ENCODE peak calls at places on chromosomes 5 and 9, in seven cellular contexts. C is lower lobe of right lung, Q is IMR-90, B is HCT116, E is thoracic aorta, U is pancreas, I is psoas muscle. R is an unnamed sample.
A peak's percentile ranks its signal among the peaks of the same experiment; 100 is the strongest.

GRCh38 chr9:92100237-92100911 is 14.8 kb downstream of the SPTLC1 start:
- DNase-seq in U (no peak), Q (peak; percentile 87), B (peak; percentile 78), C (no peak), E (no peak), I (no peak), R (peak; percentile 67)

GRCh38 chr9:93263334-93264229 is 79.6 kb downstream of the WNK2 start:
- DNase-seq in C (peak; percentile 30), B (no peak), I (no peak), U (peak; percentile 12), Q (no peak), E (no peak), R (no peak)

GRCh38 chr5:172283020-172283861 is at the start of gene UBTD2:
- DNase-seq in B (no peak), I (peak; percentile 85), U (peak; percentile 86), C (peak; percentile 88), E (peak; percentile 24), Q (peak; percentile 70), R (no peak)

GRCh38 chr9:14301006-14301405 is 12.9 kb downstream of the NFIB start:
- DNase-seq in E (no peak), U (no peak), I (no peak), Q (no peak), C (no peak), B (no peak), R (no peak)

GRCh38 chr5:59319286-59319685 is 574.2 kb downstream of the PDE4D start:
- DNase-seq in I (no peak), E (no peak), B (no peak), Q (no peak), C (no peak), U (no peak), R (no peak)

GRCh38 chr5:8895599-8895998 is 650.3 kb downstream of the SEMA5A start:
- DNase-seq in C (no peak), Q (peak; percentile 52), E (no peak), U (no peak), B (no peak), I (no peak), R (no peak)

GRCh38 chr9:80492221-80492620 is 920.5 kb downstream of the TLE4 start:
- DNase-seq in B (no peak), C (peak; percentile 59), I (no peak), Q (peak; percentile 43), U (peak; percentile 41), E (no peak), R (peak; percentile 10)

GRCh38 chr5:181260720-181261319 is at the start of gene TRIM52:
- DNase-seq in I (peak; percentile 94), Q (peak; percentile 87), C (peak; percentile 95), U (peak; percentile 90), E (peak; percentile 64), B (peak; percentile 89), R (peak; percentile 65)

GRCh38 chr5:172429201-172429940 is 25.0 kb downstream of the SH3PXD2B start:
- DNase-seq in Q (peak; percentile 82), I (peak; percentile 48), B (no peak), U (peak; percentile 23), C (no peak), E (no peak), R (no peak)

GRCh38 chr9:33489070-33489469 is 15.3 kb upstream of the NOL6 start:
- DNase-seq in I (no peak), U (no peak), Q (peak; percentile 82), C (no peak), E (no peak), B (no peak), R (no peak)

GRCh38 chr5:76204713-76205112 is 121.5 kb downstream of the SV2C start:
- DNase-seq in U (no peak), E (no peak), Q (no peak), B (no peak), I (no peak), C (no peak), R (no peak)

GRCh38 chr5:171421331-171422262 is 2.1 kb downstream of the FGF18 start:
- DNase-seq in E (no peak), C (peak; percentile 20), U (no peak), I (peak; percentile 5), B (no peak), Q (no peak), R (no peak)

GRCh38 chr9:109440797-109441287 is 57.3 kb downstream of the PTPN3 start:
- DNase-seq in Q (peak; percentile 90), E (peak; percentile 35), I (no peak), B (peak; percentile 67), C (no peak), U (peak; percentile 69), R (peak; percentile 80)

GRCh38 chr5:134184155-134185135 is 7.7 kb upstream of the SKP1 start:
- DNase-seq in C (peak; percentile 73), U (peak; percentile 57), E (peak; percentile 8), Q (peak; percentile 56), I (peak; percentile 64), B (peak; percentile 48), R (peak; percentile 39)

GRCh38 chr9:32508728-32509127 is 17.3 kb downstream of the RIGI start:
- DNase-seq in U (no peak), E (no peak), C (no peak), Q (no peak), I (no peak), B (no peak), R (no peak)

GRCh38 chr5:144467795-144468194 is 297.1 kb downstream of the KCTD16 start:
- DNase-seq in I (no peak), U (peak; percentile 41), E (no peak), C (no peak), B (peak; percentile 8), Q (peak; percentile 56), R (peak; percentile 18)

GRCh38 chr9:77575785-77576184 is 72.3 kb downstream of the GNA14 start:
- DNase-seq in U (no peak), B (no peak), C (no peak), I (no peak), E (no peak), Q (peak; percentile 16), R (no peak)

GRCh38 chr5:96781031-96781733 is 26.6 kb downstream of the ERAP1 start:
- DNase-seq in E (no peak), I (no peak), U (no peak), Q (peak; percentile 49), B (peak; percentile 38), C (no peak), R (no peak)

DNA sequence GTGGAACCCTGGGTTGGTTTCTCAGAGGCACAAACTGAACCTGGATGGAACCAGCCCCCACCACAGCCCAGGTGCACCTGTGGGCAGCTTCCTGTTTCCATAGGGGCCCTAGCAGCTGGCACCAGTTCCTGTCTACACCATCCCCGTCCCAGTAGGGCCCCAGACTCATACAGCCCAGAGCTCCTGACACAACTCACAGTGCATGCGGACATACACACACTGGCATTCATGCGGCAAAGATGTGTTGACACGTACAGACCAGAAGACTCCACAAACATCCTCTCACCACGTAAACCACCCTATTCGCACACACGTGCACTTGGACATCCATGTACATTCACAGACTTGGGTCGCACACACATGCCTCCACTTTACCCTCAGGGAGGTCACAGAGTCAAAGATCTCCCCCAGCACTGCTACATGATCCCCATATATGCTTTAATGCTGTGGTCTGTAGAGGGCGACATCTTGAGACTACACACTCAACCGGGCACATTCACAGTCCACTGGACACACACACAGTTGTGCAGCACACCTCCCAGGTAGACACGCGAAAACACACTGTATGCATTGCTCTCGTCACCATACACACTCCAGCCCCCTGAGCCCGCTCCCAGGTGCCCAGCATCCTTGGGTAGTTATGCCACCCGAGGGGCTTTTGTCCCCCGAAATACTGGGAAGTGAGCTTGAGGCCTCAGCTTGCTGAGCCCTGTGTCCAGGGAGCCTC is 22.4 kb downstream of the CXXC5 start:
- DNase-seq in I (no peak), U (peak; percentile 38), Q (no peak), E (no peak), C (no peak), B (no peak), R (no peak)
- TF ChIP-seq CTCF in I (no peak), U (no peak), Q (peak; percentile 33), E (peak; percentile 14), C (peak; percentile 15), B (peak; percentile 29), R (peak; percentile 52)

GRCh38 chr5:138770977-138771376 is 17.8 kb downstream of the CTNNA1 start:
- DNase-seq in C (no peak), B (no peak), I (no peak), Q (no peak), E (no peak), U (no peak), R (no peak)
- H3K4me3 ChIP-seq in C (no peak overlapping the region), B (no peak overlapping the region), I (no peak overlapping the region), Q (no peak overlapping the region), E (no peak overlapping the region), U (no peak overlapping the region), R (no peak overlapping the region)

DNA sequence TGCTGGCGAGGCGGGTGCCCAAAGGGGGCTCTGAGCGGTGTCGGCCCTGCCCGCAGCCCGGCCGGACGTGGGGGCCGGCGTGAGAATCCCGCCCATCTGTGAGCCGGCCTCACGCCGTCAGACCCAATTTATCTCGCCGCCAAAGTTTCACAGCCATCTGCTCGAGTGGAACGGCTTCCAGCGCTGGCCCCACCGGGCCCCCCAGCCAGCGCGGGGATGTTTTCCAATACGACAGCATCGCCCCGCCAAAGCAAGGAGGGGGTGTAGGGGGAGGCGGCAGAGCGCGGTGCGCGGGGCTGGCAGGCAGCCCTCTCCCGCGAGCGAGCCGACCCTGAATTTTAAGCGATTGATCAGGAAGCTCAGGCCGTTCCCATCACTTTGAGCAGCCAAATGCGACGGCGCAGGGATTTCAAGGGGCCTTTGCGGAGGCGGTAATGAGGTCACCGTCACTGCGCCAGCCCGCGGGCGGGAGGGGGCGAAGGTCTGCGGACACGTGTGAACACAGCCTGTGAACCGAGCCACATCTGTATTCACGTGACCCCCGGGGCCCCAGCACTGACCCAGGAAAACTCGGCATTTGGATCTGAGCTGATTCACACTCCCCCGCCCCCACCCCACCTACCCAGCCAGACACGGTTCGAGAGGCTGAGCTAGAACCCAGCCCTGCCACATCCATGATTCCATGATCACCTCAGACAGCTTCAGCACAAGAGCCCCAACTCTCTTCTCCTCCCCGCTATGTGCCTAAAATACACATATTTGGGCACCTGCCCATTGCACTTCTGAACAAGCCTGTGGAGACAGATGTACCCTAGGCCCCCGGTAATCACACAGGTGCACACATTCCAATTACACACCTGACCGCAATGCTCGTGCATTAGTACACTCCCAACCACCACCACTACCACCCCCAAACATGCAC is 47.8 kb upstream of the PSD2 start:
- DNase-seq in U (peak; percentile 59), E (peak; percentile 41), C (peak; percentile 53), I (peak; percentile 60), Q (peak; percentile 81), B (no peak), R (no peak)
- H3K27me3 ChIP-seq in U (no peaks in the 10 kb centered on the region), E (no peaks in the 10 kb centered on the region), C (peaks cover 49% of the 10 kb centered on the region), I (peaks cover 11% of the 10 kb centered on the region), Q (peaks cover 7% of the 10 kb centered on the region), B (no peaks in the 10 kb centered on the region), R (no peaks in the 10 kb centered on the region)

GRCh38 chr5:142133382-142134206 is 25.0 kb downstream of the NDFIP1 start:
- DNase-seq in I (no peak), E (no peak), Q (no peak), C (no peak), B (no peak), U (no peak), R (no peak)
- TF ChIP-seq CTCF in I (no peak), E (no peak), Q (no peak), C (no peak), B (no peak), U (no peak), R (no peak)

GRCh38 chr9:117415584-117415937 is 704 bp upstream of the ASTN2 start:
- DNase-seq in B (no peak), E (no peak), C (no peak), Q (no peak), I (no peak), U (no peak), R (no peak)
- H3K4me3 ChIP-seq in B (no peak overlapping the region), E (peak overlapping the region; percentile 71), C (no peak overlapping the region), Q (no peak overlapping the region), I (no peak overlapping the region), U (no peak overlapping the region), R (no peak overlapping the region)